ENCODE peak calls at places on chromosomes 4 and X, in seven cellular contexts. One of them, this sample, is unnamed.

GRCh38 chr4:184732126-184732525 is 1.8 kb downstream of the CENPU start:
- DNase-seq in transverse colon: no peak
- DNase-seq in heart left ventricle: no peak
- DNase-seq in sigmoid colon: no peak
- DNase-seq in A549: no peak
- DNase-seq in ovary: no peak
- DNase-seq in adrenal gland: no peak
- DNase-seq in this sample: no peak

GRCh38 chrX:105975382-105975781 is 63.1 kb downstream of the SERPINA7 start:
- DNase-seq in transverse colon: no peak
- DNase-seq in heart left ventricle: no peak
- DNase-seq in A549: no peak
- DNase-seq in adrenal gland: no peak
- DNase-seq in sigmoid colon: no peak
- DNase-seq in ovary: no peak
- DNase-seq in this sample: no peak

GRCh38 chr4:166435449-166435848 is 562.4 kb downstream of the TLL1 start:
- DNase-seq in ovary: no peak
- DNase-seq in transverse colon: no peak
- DNase-seq in heart left ventricle: no peak
- DNase-seq in adrenal gland: no peak
- DNase-seq in sigmoid colon: no peak
- DNase-seq in A549: no peak
- DNase-seq in this sample: no peak

GRCh38 chrX:44748014-44748413 is 95.8 kb upstream of the DUSP21 start:
- DNase-seq in adrenal gland: no peak
- DNase-seq in ovary: no peak
- DNase-seq in sigmoid colon: no peak
- DNase-seq in heart left ventricle: no peak
- DNase-seq in transverse colon: no peak
- DNase-seq in A549: no peak
- DNase-seq in this sample: no peak

GRCh38 chr4:10348241-10348640 is 109.0 kb downstream of the ZNF518B start:
- DNase-seq in ovary: no peak
- DNase-seq in adrenal gland: no peak
- DNase-seq in heart left ventricle: no peak
- DNase-seq in transverse colon: no peak
- DNase-seq in A549: no peak
- DNase-seq in sigmoid colon: no peak
- DNase-seq in this sample: no peak

GRCh38 chr4:168822481-168822880 is 187.6 kb downstream of the CBR4 start:
- DNase-seq in adrenal gland: no peak
- DNase-seq in heart left ventricle: no peak
- DNase-seq in sigmoid colon: no peak
- DNase-seq in A549: no peak
- DNase-seq in transverse colon: no peak
- DNase-seq in ovary: no peak
- DNase-seq in this sample: no peak

GRCh38 chr4:2363056-2363719 is 55.3 kb downstream of the ZFYVE28 start:
- DNase-seq in adrenal gland: peak
- DNase-seq in heart left ventricle: no peak
- DNase-seq in ovary: peak
- DNase-seq in sigmoid colon: peak
- DNase-seq in A549: no peak
- DNase-seq in transverse colon: no peak
- DNase-seq in this sample: peak

GRCh38 chrX:124293810-124294209 is 38.6 kb upstream of the TEX13D start:
- DNase-seq in A549: no peak
- DNase-seq in heart left ventricle: no peak
- DNase-seq in ovary: no peak
- DNase-seq in transverse colon: no peak
- DNase-seq in adrenal gland: no peak
- DNase-seq in sigmoid colon: no peak
- DNase-seq in this sample: no peak

GRCh38 chrX:7347465-7347864 is 199.5 kb upstream of the PUDP start:
- DNase-seq in A549: no peak
- DNase-seq in adrenal gland: no peak
- DNase-seq in ovary: no peak
- DNase-seq in sigmoid colon: no peak
- DNase-seq in heart left ventricle: no peak
- DNase-seq in transverse colon: no peak
- DNase-seq in this sample: no peak

GRCh38 chr4:140088317-140088967 is 65.5 kb downstream of the MAML3 start:
- DNase-seq in heart left ventricle: no peak
- DNase-seq in ovary: no peak
- DNase-seq in transverse colon: no peak
- DNase-seq in sigmoid colon: no peak
- DNase-seq in adrenal gland: no peak
- DNase-seq in A549: no peak
- DNase-seq in this sample: no peak

GRCh38 chr4:159410076-159410777 is 307.3 kb downstream of the RAPGEF2 start:
- DNase-seq in heart left ventricle: no peak
- DNase-seq in sigmoid colon: no peak
- DNase-seq in A549: no peak
- DNase-seq in adrenal gland: no peak
- DNase-seq in ovary: no peak
- DNase-seq in transverse colon: no peak
- DNase-seq in this sample: no peak

GRCh38 chr4:158067646-158068045 is 105.2 kb downstream of the GASK1B start:
- DNase-seq in heart left ventricle: no peak
- DNase-seq in adrenal gland: no peak
- DNase-seq in transverse colon: no peak
- DNase-seq in sigmoid colon: no peak
- DNase-seq in ovary: no peak
- DNase-seq in A549: no peak
- DNase-seq in this sample: no peak

GRCh38 chrX:7330971-7331746 is 183.2 kb upstream of the PUDP start:
- DNase-seq in A549: no peak
- DNase-seq in heart left ventricle: no peak
- DNase-seq in adrenal gland: peak
- DNase-seq in ovary: peak
- DNase-seq in sigmoid colon: no peak
- DNase-seq in transverse colon: no peak
- DNase-seq in this sample: peak

GRCh38 chrX:97131886-97132285 is 248.2 kb downstream of the RPA4 start:
- DNase-seq in heart left ventricle: no peak
- DNase-seq in adrenal gland: no peak
- DNase-seq in transverse colon: no peak
- DNase-seq in A549: no peak
- DNase-seq in sigmoid colon: no peak
- DNase-seq in ovary: no peak
- DNase-seq in this sample: no peak

GRCh38 chr4:86939737-86940141 is 4.9 kb downstream of the AFF1 start:
- DNase-seq in adrenal gland: no peak
- DNase-seq in sigmoid colon: no peak
- DNase-seq in A549: no peak
- DNase-seq in heart left ventricle: no peak
- DNase-seq in ovary: no peak
- DNase-seq in transverse colon: peak
- DNase-seq in this sample: no peak

GRCh38 chrX:153674219-153674851 is 722 bp upstream of the PNCK start:
- DNase-seq in adrenal gland: no peak
- DNase-seq in sigmoid colon: peak
- DNase-seq in heart left ventricle: no peak
- DNase-seq in ovary: no peak
- DNase-seq in A549: no peak
- DNase-seq in transverse colon: no peak
- DNase-seq in this sample: no peak

GRCh38 chr4:165355900-165356300 is 22.9 kb upstream of the CPE start:
- DNase-seq in heart left ventricle: no peak
- DNase-seq in A549: no peak
- DNase-seq in ovary: peak
- DNase-seq in sigmoid colon: no peak
- DNase-seq in adrenal gland: no peak
- DNase-seq in transverse colon: no peak
- DNase-seq in this sample: peak

GRCh38 chr4:68490826-68491457 is 43.7 kb downstream of the TMPRSS11E start:
- DNase-seq in ovary: no peak
- DNase-seq in adrenal gland: no peak
- DNase-seq in sigmoid colon: no peak
- DNase-seq in heart left ventricle: no peak
- DNase-seq in transverse colon: no peak
- DNase-seq in A549: no peak
- DNase-seq in this sample: peak

GRCh38 chr4:189136462-189136861 is 804.2 kb upstream of the FRG1 start:
- DNase-seq in A549: no peak
- DNase-seq in adrenal gland: no peak
- DNase-seq in sigmoid colon: no peak
- DNase-seq in heart left ventricle: no peak
- DNase-seq in transverse colon: no peak
- DNase-seq in ovary: no peak
- DNase-seq in this sample: no peak

GRCh38 chrX:53714580-53715335 is 28.2 kb upstream of the HUWE1 start:
- DNase-seq in heart left ventricle: no peak
- DNase-seq in adrenal gland: no peak
- DNase-seq in sigmoid colon: no peak
- DNase-seq in ovary: no peak
- DNase-seq in A549: no peak
- DNase-seq in transverse colon: peak
- DNase-seq in this sample: no peak

GRCh38 chr4:129738175-129738574 is 642.2 kb downstream of the C4orf33 start:
- DNase-seq in ovary: no peak
- DNase-seq in adrenal gland: no peak
- DNase-seq in A549: peak
- DNase-seq in transverse colon: no peak
- DNase-seq in sigmoid colon: no peak
- DNase-seq in heart left ventricle: no peak
- DNase-seq in this sample: no peak

DNA sequence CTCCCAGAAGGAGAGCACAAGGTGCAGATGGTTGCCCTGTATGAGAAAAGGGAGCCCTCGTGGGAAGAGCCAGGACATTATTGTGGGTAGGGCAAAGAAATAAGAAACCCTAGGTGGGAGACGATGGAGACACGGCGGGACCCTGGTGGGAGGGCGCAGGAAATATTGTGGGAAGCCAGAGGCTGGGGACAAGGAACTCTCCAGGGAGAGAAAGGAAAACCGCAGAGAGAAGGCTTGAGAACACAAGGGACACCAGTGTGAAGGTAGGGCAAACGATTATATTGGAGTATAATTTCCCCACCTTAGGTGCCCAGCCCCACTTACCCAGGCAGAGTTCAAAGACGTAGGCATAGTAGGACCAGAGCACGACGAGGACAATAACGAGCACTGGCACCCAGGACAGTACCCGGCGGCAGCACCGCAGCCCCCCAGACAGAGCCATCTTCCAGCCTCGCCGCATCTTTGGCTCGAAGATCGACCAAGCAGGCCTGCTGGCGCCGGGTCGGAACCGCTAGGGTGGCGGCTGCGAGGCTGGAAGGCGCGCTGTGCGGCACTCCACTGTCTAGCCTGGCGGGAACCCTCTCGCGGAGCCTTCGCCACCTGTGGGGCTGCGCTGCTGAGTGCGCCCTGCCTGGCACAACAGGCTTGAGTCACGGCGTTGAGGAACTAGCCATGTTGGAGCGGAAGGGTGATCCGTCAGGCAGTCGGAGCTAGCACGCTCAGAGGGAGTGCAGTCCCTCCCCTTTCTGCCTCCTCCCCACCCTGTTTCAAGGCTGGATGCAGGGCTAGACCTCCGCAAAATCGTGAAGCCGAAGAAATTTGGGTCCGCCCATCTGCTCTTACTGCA is at the start of gene ZDHHC15:
- DNase-seq in ovary: peak
- DNase-seq in adrenal gland: peak
- DNase-seq in heart left ventricle: peak
- DNase-seq in A549: no peak
- DNase-seq in transverse colon: peak
- DNase-seq in sigmoid colon: peak
- DNase-seq in this sample: peak
- TF ChIP-seq POLR2A in ovary: peak
- TF ChIP-seq POLR2A in adrenal gland: peak
- TF ChIP-seq POLR2A in heart left ventricle: no peak
- TF ChIP-seq POLR2A in A549: no peak
- TF ChIP-seq POLR2A in transverse colon: no peak
- TF ChIP-seq POLR2A in sigmoid colon: no peak
- TF ChIP-seq POLR2A in this sample: no peak

GRCh38 chrX:103847174-103847870 is 15.3 kb upstream of the RAB9B start:
- DNase-seq in ovary: no peak
- DNase-seq in A549: no peak
- DNase-seq in transverse colon: no peak
- DNase-seq in heart left ventricle: no peak
- DNase-seq in sigmoid colon: no peak
- DNase-seq in adrenal gland: no peak
- DNase-seq in this sample: no peak
- TF ChIP-seq CTCF in ovary: no peak
- TF ChIP-seq CTCF in A549: no peak
- TF ChIP-seq CTCF in transverse colon: no peak
- TF ChIP-seq CTCF in heart left ventricle: no peak
- TF ChIP-seq CTCF in sigmoid colon: no peak
- TF ChIP-seq CTCF in adrenal gland: no peak
- TF ChIP-seq CTCF in this sample: no peak

DNA sequence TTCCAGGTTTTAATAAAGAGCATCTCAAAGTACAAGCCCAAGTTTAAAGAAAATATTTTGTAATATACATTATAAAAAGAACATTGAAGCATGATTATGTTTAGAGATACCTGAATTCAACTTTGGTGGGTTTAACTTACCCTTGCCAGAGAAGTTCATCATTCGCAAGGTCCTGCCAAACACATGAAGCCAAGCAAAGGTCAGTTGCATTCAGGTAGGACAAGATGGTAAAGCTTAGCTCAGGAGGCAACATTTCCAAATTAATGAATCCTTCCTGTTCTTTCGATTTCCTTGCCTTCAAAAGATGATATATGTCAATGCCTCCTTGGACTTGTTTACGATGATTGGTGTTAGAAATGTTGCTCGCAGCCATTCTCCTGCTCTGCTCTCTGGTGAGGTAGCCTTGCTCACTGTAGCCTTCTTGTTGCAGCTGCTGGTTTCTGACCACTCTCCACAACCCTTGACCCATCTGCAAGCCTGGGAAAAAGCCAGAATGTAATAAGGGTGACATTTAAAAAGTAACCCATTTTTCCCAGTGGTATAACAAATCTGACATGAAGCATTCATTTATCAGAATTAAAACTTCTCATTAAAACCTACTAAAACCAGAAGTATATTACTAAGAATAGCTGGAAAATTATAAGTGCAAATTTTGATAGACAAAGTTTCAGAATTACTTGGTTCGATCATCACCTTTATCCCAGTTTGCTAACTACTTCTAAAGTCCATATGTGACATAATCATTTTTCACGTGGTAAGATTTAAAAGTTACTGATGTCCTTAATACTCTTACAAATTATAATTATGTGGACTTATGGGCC is 20.6 kb downstream of the FBXO8 start:
- DNase-seq in transverse colon: no peak
- DNase-seq in heart left ventricle: no peak
- DNase-seq in ovary: no peak
- DNase-seq in adrenal gland: no peak
- DNase-seq in sigmoid colon: no peak
- DNase-seq in A549: no peak
- DNase-seq in this sample: no peak
- TF ChIP-seq POLR2A in transverse colon: no peak
- TF ChIP-seq POLR2A in heart left ventricle: no peak
- TF ChIP-seq POLR2A in ovary: no peak
- TF ChIP-seq POLR2A in adrenal gland: no peak
- TF ChIP-seq POLR2A in sigmoid colon: no peak
- TF ChIP-seq POLR2A in A549: no peak
- TF ChIP-seq POLR2A in this sample: no peak

DNA sequence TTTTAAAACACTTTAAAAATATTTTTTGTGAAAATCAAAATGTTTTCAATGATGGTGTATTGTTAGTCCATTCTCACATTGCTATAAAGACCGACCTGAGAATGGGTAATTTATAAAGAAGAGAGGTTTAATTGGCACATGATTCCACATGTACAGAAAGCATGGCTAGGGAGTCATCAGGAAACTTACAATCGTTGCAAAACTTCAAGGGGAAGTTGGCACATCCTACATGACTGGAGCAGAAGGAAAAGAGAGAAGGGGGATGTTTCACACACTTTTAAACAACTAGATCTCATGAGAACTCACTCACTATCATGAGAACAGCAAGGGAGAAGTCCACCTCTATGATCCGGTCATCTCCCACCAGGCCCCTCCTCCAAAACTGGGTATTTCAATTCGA is 110.7 kb downstream of the TMEM47 start:
- DNase-seq in ovary: no peak
- DNase-seq in transverse colon: no peak
- DNase-seq in A549: no peak
- DNase-seq in heart left ventricle: no peak
- DNase-seq in adrenal gland: no peak
- DNase-seq in sigmoid colon: no peak
- DNase-seq in this sample: no peak
- TF ChIP-seq CTCF in ovary: no peak
- TF ChIP-seq CTCF in transverse colon: no peak
- TF ChIP-seq CTCF in A549: no peak
- TF ChIP-seq CTCF in heart left ventricle: no peak
- TF ChIP-seq CTCF in adrenal gland: no peak
- TF ChIP-seq CTCF in sigmoid colon: no peak
- TF ChIP-seq CTCF in this sample: no peak